ENCODE peak calls at places on chromosomes 12 and 14, in six cellular contexts. U, J, B, S, D and E are unnamed samples.

GRCh38 chr14:23435540-23436326 is at the start of gene MYH7:
- DNase-seq in U (no peak), J (peak), D (no peak), S (no peak), B (no peak), E (no peak)

GRCh38 chr12:52976574-52977071 is 27.7 kb downstream of the KRT18 start:
- DNase-seq in D (no peak), U (no peak), S (no peak), J (no peak), B (no peak), E (no peak)

GRCh38 chr12:77294016-77294415 is 228.6 kb upstream of the E2F7 start:
- DNase-seq in J (no peak), D (no peak), U (no peak), B (no peak), S (no peak), E (no peak)

GRCh38 chr14:59085207-59085739 is 103.2 kb upstream of the DAAM1 start:
- DNase-seq in D (no peak), B (no peak), J (no peak), S (no peak), U (no peak), E (no peak)

GRCh38 chr12:47576256-47576655 is 129.6 kb downstream of the RPAP3 start:
- DNase-seq in U (no peak), D (no peak), S (no peak), J (no peak), B (no peak), E (no peak)

GRCh38 chr14:94102768-94103482 is 7.6 kb upstream of the IFI27 start:
- DNase-seq in U (no peak), B (no peak), D (no peak), J (no peak), S (no peak), E (no peak)

GRCh38 chr12:5535531-5535930 is 103.6 kb downstream of the NTF3 start:
- DNase-seq in S (no peak), B (no peak), U (no peak), D (no peak), J (no peak), E (no peak)

GRCh38 chr12:110906088-110906487 is 14.3 kb downstream of the MYL2 start:
- DNase-seq in S (no peak), J (no peak), B (peak), U (no peak), D (peak), E (no peak)

GRCh38 chr14:22381751-22382150 is 207.3 kb downstream of the DAD1 start:
- DNase-seq in J (no peak), B (no peak), S (no peak), D (no peak), U (no peak), E (no peak)

GRCh38 chr14:26828741-26829140 is 230.9 kb upstream of the NOVA1 start:
- DNase-seq in B (no peak), S (no peak), U (no peak), J (no peak), D (no peak), E (no peak)

GRCh38 chr14:105600939-105601359 is 74.6 kb downstream of the TMEM121 start:
- DNase-seq in D (no peak), J (no peak), S (no peak), U (no peak), B (no peak), E (no peak)

GRCh38 chr12:4664111-4664510 is 15.2 kb downstream of the NDUFA9 start:
- DNase-seq in U (no peak), B (peak), D (no peak), J (no peak), S (no peak), E (no peak)

GRCh38 chr12:129964300-129964699 is 60.5 kb upstream of the TMEM132D start:
- DNase-seq in J (no peak), U (no peak), S (no peak), B (no peak), D (no peak), E (no peak)

GRCh38 chr14:53331921-53332320 is 178.8 kb upstream of the DDHD1 start:
- DNase-seq in U (no peak), D (no peak), S (no peak), B (no peak), J (no peak), E (no peak)

GRCh38 chr14:99360774-99361595 is 89.0 kb upstream of the BCL11B start:
- DNase-seq in J (peak), D (no peak), S (no peak), U (no peak), B (peak), E (no peak)

GRCh38 chr14:51394804-51395203 is 154.8 kb downstream of the TMX1 start:
- DNase-seq in U (no peak), D (no peak), S (no peak), J (no peak), B (no peak), E (no peak)

GRCh38 chr14:104754213-104754851 is 1.4 kb downstream of the SIVA1 start:
- DNase-seq in U (no peak), S (no peak), D (no peak), B (no peak), J (no peak), E (no peak)

GRCh38 chr12:92859650-92860386 is 69.3 kb downstream of the EEA1 start:
- DNase-seq in B (no peak), D (no peak), U (no peak), J (no peak), S (no peak), E (no peak)
- TF ChIP-seq TAF1 in B (no peak), D (no peak), U (no peak), J (no peak), S (no peak), E (no peak)

GRCh38 chr12:125424909-125425308 is 359.7 kb downstream of the AACS start:
- DNase-seq in D (no peak), U (no peak), J (no peak), S (no peak), B (no peak), E (no peak)
- TF ChIP-seq POLR2A in D (no peak), U (no peak), J (no peak), S (no peak), B (no peak), E (no peak)

GRCh38 chr14:86712176-86712575 is 1182.2 kb downstream of the FLRT2 start:
- DNase-seq in D (no peak), U (no peak), J (peak), S (no peak), B (no peak), E (no peak)
- TF ChIP-seq TAF1 in D (no peak), U (no peak), J (no peak), S (no peak), B (no peak), E (no peak)

GRCh38 chr12:64665506-64665905 is 55.2 kb downstream of the RASSF3 start:
- DNase-seq in D (peak), J (no peak), U (no peak), S (peak), B (no peak), E (no peak)
- TF ChIP-seq POLR2A in D (peak), J (no peak), U (peak), S (no peak), B (no peak), E (peak)